ENCODE peak calls at places on chromosomes 13 and 19, in six cellular contexts. One of them, this sample, is unnamed.

GRCh38 chr19:39430675-39431593 is 4.8 kb downstream of the RPS16 start:
- DNase-seq in A549: peak
- DNase-seq in SK-N-SH: no peak
- DNase-seq in HepG2: peak
- DNase-seq in WTC11: no peak
- DNase-seq in HCT116: peak
- DNase-seq in this sample: peak

GRCh38 chr19:35708391-35708790 is 4.0 kb downstream of the ZBTB32 start:
- DNase-seq in A549: no peak
- DNase-seq in SK-N-SH: no peak
- DNase-seq in HepG2: no peak
- DNase-seq in WTC11: no peak
- DNase-seq in HCT116: no peak
- DNase-seq in this sample: no peak

GRCh38 chr19:47511681-47512080 is 3.2 kb downstream of the NAPA start:
- DNase-seq in A549: no peak
- DNase-seq in SK-N-SH: no peak
- DNase-seq in HepG2: no peak
- DNase-seq in WTC11: no peak
- DNase-seq in HCT116: no peak
- DNase-seq in this sample: peak

GRCh38 chr19:18009412-18010066 is 1.6 kb downstream of the ARRDC2 start:
- DNase-seq in A549: no peak
- DNase-seq in SK-N-SH: no peak
- DNase-seq in HepG2: peak
- DNase-seq in WTC11: no peak
- DNase-seq in HCT116: no peak
- DNase-seq in this sample: peak

GRCh38 chr13:108728370-108728769 is 99.0 kb downstream of the MYO16 start:
- DNase-seq in A549: no peak
- DNase-seq in SK-N-SH: no peak
- DNase-seq in HepG2: peak
- DNase-seq in WTC11: peak
- DNase-seq in HCT116: peak
- DNase-seq in this sample: peak

GRCh38 chr19:49113762-49114629 is at the start of gene LIN7B:
- DNase-seq in A549: peak
- DNase-seq in SK-N-SH: peak
- DNase-seq in HepG2: peak
- DNase-seq in WTC11: peak
- DNase-seq in HCT116: peak
- DNase-seq in this sample: peak

GRCh38 chr19:55809381-55810058 is 22.3 kb downstream of the NLRP11 start:
- DNase-seq in A549: peak
- DNase-seq in SK-N-SH: peak
- DNase-seq in HepG2: peak
- DNase-seq in WTC11: peak
- DNase-seq in HCT116: peak
- DNase-seq in this sample: peak

GRCh38 chr19:43636121-43636683 is 3.4 kb downstream of the CADM4 start:
- DNase-seq in A549: no peak
- DNase-seq in SK-N-SH: no peak
- DNase-seq in HepG2: peak
- DNase-seq in WTC11: peak
- DNase-seq in HCT116: no peak
- DNase-seq in this sample: no peak

GRCh38 chr19:58397533-58398037 is 2.1 kb downstream of the RNF225 start:
- DNase-seq in A549: no peak
- DNase-seq in SK-N-SH: no peak
- DNase-seq in HepG2: no peak
- DNase-seq in WTC11: no peak
- DNase-seq in HCT116: no peak
- DNase-seq in this sample: no peak

GRCh38 chr13:56561327-56561726 is 579.4 kb upstream of the PRR20A start:
- DNase-seq in A549: no peak
- DNase-seq in SK-N-SH: no peak
- DNase-seq in HepG2: no peak
- DNase-seq in WTC11: no peak
- DNase-seq in HCT116: no peak
- DNase-seq in this sample: peak
- TF ChIP-seq MAX in A549: no peak
- TF ChIP-seq MAX in SK-N-SH: no peak
- TF ChIP-seq MAX in HepG2: no peak
- TF ChIP-seq MAX in WTC11: no peak
- TF ChIP-seq MAX in HCT116: no peak
- TF ChIP-seq MAX in this sample: no peak

GRCh38 chr13:27851481-27851880 is 59.2 kb downstream of the GSX1 start:
- DNase-seq in A549: no peak
- DNase-seq in SK-N-SH: no peak
- DNase-seq in HepG2: no peak
- DNase-seq in WTC11: no peak
- DNase-seq in HCT116: no peak
- DNase-seq in this sample: no peak
- TF ChIP-seq MAX in A549: no peak
- TF ChIP-seq MAX in SK-N-SH: no peak
- TF ChIP-seq MAX in HepG2: no peak
- TF ChIP-seq MAX in WTC11: no peak
- TF ChIP-seq MAX in HCT116: no peak
- TF ChIP-seq MAX in this sample: no peak

GRCh38 chr13:110014719-110015118 is 228.3 kb upstream of the IRS2 start:
- DNase-seq in A549: no peak
- DNase-seq in SK-N-SH: no peak
- DNase-seq in HepG2: no peak
- DNase-seq in WTC11: no peak
- DNase-seq in HCT116: no peak
- DNase-seq in this sample: no peak

GRCh38 chr13:110008816-110009215 is 222.4 kb upstream of the IRS2 start:
- DNase-seq in A549: no peak
- DNase-seq in SK-N-SH: no peak
- DNase-seq in HepG2: no peak
- DNase-seq in WTC11: no peak
- DNase-seq in HCT116: no peak
- DNase-seq in this sample: no peak

GRCh38 chr13:110010433-110011135 is 224.2 kb upstream of the IRS2 start:
- DNase-seq in A549: no peak
- DNase-seq in SK-N-SH: no peak
- DNase-seq in HepG2: no peak
- DNase-seq in WTC11: no peak
- DNase-seq in HCT116: no peak
- DNase-seq in this sample: no peak

GRCh38 chr13:110015253-110015652 is 228.9 kb upstream of the IRS2 start:
- DNase-seq in A549: no peak
- DNase-seq in SK-N-SH: no peak
- DNase-seq in HepG2: no peak
- DNase-seq in WTC11: no peak
- DNase-seq in HCT116: no peak
- DNase-seq in this sample: no peak

DNA sequence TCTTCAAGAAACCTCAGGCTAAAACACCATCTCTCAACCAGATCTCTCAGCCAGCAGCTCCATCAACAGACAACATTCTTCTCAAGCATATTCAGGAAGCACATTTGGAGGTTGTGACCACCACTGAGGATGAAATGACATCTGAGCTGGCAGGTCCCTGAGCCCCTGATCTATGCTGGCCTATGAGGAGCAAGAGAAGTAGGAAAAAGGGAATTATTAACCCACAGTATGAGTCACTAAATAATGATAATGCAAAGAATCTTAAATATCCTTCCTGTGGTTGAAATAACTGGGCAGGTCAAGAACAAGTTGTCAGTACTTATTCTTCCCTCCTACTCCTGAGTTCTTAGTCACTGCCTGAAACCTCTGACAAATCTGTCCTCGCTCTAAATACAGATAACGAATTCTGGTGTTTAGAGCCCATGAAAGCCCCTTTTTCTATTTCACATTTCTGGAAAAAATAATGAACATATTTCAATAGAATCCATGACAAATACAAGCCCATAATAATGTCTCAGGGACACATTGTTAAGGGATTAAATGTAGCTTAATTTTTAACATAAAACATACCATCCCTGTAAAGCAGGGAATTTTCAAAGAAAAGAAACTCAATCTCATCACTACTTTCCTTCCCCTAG is 225.8 kb upstream of the IRS2 start:
- DNase-seq in A549: peak
- DNase-seq in SK-N-SH: no peak
- DNase-seq in HepG2: peak
- DNase-seq in WTC11: no peak
- DNase-seq in HCT116: peak
- DNase-seq in this sample: no peak
- TF ChIP-seq MAX in A549: peak
- TF ChIP-seq MAX in SK-N-SH: no peak
- TF ChIP-seq MAX in HepG2: no peak
- TF ChIP-seq MAX in WTC11: no peak
- TF ChIP-seq MAX in HCT116: no peak
- TF ChIP-seq MAX in this sample: no peak

GRCh38 chr19:424546-424945 is 15.6 kb upstream of the C2CD4C start:
- DNase-seq in A549: no peak
- DNase-seq in SK-N-SH: no peak
- DNase-seq in HepG2: no peak
- DNase-seq in WTC11: no peak
- DNase-seq in HCT116: no peak
- DNase-seq in this sample: no peak

GRCh38 chr19:428144-428543 is 19.2 kb upstream of the C2CD4C start:
- DNase-seq in A549: no peak
- DNase-seq in SK-N-SH: no peak
- DNase-seq in HepG2: no peak
- DNase-seq in WTC11: no peak
- DNase-seq in HCT116: no peak
- DNase-seq in this sample: no peak

GRCh38 chr19:423691-424466 is 14.9 kb upstream of the C2CD4C start:
- DNase-seq in A549: no peak
- DNase-seq in SK-N-SH: no peak
- DNase-seq in HepG2: no peak
- DNase-seq in WTC11: no peak
- DNase-seq in HCT116: no peak
- DNase-seq in this sample: no peak

GRCh38 chr19:425056-425455 is 16.1 kb upstream of the C2CD4C start:
- DNase-seq in A549: no peak
- DNase-seq in SK-N-SH: no peak
- DNase-seq in HepG2: no peak
- DNase-seq in WTC11: no peak
- DNase-seq in HCT116: no peak
- DNase-seq in this sample: no peak

GRCh38 chr19:426725-427445 is 17.9 kb upstream of the C2CD4C start:
- DNase-seq in A549: no peak
- DNase-seq in SK-N-SH: peak
- DNase-seq in HepG2: no peak
- DNase-seq in WTC11: no peak
- DNase-seq in HCT116: no peak
- DNase-seq in this sample: peak
- TF ChIP-seq MAX in A549: no peak
- TF ChIP-seq MAX in SK-N-SH: no peak
- TF ChIP-seq MAX in HepG2: no peak
- TF ChIP-seq MAX in WTC11: no peak
- TF ChIP-seq MAX in HCT116: no peak
- TF ChIP-seq MAX in this sample: no peak

DNA sequence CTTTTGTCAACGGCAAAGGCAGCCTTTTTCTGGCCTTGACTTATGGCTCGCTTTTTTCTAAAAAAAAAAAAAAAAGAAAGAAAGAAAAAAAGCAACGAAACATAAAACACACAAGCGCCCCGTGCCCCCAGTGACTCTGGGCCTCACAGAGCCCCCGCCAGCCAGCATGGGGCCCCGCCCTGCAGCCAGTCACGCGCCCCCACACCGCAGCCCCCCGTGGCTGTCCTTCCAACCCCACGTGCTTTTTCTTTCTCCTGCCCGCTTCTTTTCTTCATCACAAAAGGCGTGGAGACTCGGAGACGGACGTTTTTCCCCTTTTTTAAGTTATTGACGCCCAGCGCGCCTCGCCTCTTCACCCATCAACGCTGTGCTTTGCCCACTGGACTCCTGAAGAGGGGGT is 14.4 kb upstream of the GNA15 start:
- DNase-seq in A549: no peak
- DNase-seq in SK-N-SH: no peak
- DNase-seq in HepG2: no peak
- DNase-seq in WTC11: no peak
- DNase-seq in HCT116: no peak
- DNase-seq in this sample: no peak
- TF ChIP-seq MAX in A549: no peak
- TF ChIP-seq MAX in SK-N-SH: no peak
- TF ChIP-seq MAX in HepG2: no peak
- TF ChIP-seq MAX in WTC11: no peak
- TF ChIP-seq MAX in HCT116: no peak
- TF ChIP-seq MAX in this sample: no peak

GRCh38 chr13:35566340-35566739 is 89.9 kb upstream of the MAB21L1 start:
- DNase-seq in A549: no peak
- DNase-seq in SK-N-SH: no peak
- DNase-seq in HepG2: no peak
- DNase-seq in WTC11: no peak
- DNase-seq in HCT116: no peak
- DNase-seq in this sample: peak
- TF ChIP-seq MAX in A549: no peak
- TF ChIP-seq MAX in SK-N-SH: no peak
- TF ChIP-seq MAX in HepG2: no peak
- TF ChIP-seq MAX in WTC11: no peak
- TF ChIP-seq MAX in HCT116: no peak
- TF ChIP-seq MAX in this sample: peak

GRCh38 chr13:50519866-50520265 is 323.6 kb downstream of the DLEU7 start:
- DNase-seq in A549: no peak
- DNase-seq in SK-N-SH: no peak
- DNase-seq in HepG2: no peak
- DNase-seq in WTC11: no peak
- DNase-seq in HCT116: no peak
- DNase-seq in this sample: no peak
- TF ChIP-seq MAX in A549: no peak
- TF ChIP-seq MAX in SK-N-SH: no peak
- TF ChIP-seq MAX in HepG2: no peak
- TF ChIP-seq MAX in WTC11: no peak
- TF ChIP-seq MAX in HCT116: no peak
- TF ChIP-seq MAX in this sample: no peak